ENCODE peak calls at places on chromosomes 16 and 17, in seven cellular contexts. One of them, this sample, is unnamed. For H3K4me1, the result is how much of the 10 kb centered on the place peaks cover.

GRCh38 chr17:75719732-75720131 is 1.5 kb upstream of the ITGB4 start:
- DNase-seq in GM23338: no peak
- DNase-seq in stomach: no peak
- DNase-seq in heart right ventricle: no peak
- DNase-seq in IMR-90: no peak
- DNase-seq in CD8-positive, alpha-beta T cell: no peak
- DNase-seq in A549: no peak
- DNase-seq in this sample: no peak

GRCh38 chr16:85699628-85700027 is 10.9 kb upstream of the GINS2 start:
- DNase-seq in GM23338: no peak
- DNase-seq in stomach: no peak
- DNase-seq in heart right ventricle: no peak
- DNase-seq in IMR-90: peak
- DNase-seq in CD8-positive, alpha-beta T cell: no peak
- DNase-seq in A549: no peak
- DNase-seq in this sample: no peak

GRCh38 chr16:80466024-80466986 is 74.5 kb upstream of the DYNLRB2 start:
- DNase-seq in GM23338: peak
- DNase-seq in stomach: peak
- DNase-seq in heart right ventricle: peak
- DNase-seq in IMR-90: peak
- DNase-seq in CD8-positive, alpha-beta T cell: peak
- DNase-seq in A549: peak
- DNase-seq in this sample: peak

GRCh38 chr17:46947236-46947635 is 24.3 kb downstream of the GOSR2 start:
- DNase-seq in GM23338: no peak
- DNase-seq in stomach: no peak
- DNase-seq in heart right ventricle: no peak
- DNase-seq in IMR-90: no peak
- DNase-seq in CD8-positive, alpha-beta T cell: no peak
- DNase-seq in A549: no peak
- DNase-seq in this sample: no peak

GRCh38 chr16:86787538-86787937 is 209.2 kb downstream of the FOXL1 start:
- DNase-seq in GM23338: no peak
- DNase-seq in stomach: no peak
- DNase-seq in heart right ventricle: no peak
- DNase-seq in IMR-90: no peak
- DNase-seq in CD8-positive, alpha-beta T cell: no peak
- DNase-seq in A549: no peak
- DNase-seq in this sample: no peak

GRCh38 chr17:7676533-7676932 is 10.8 kb downstream of the TP53 start:
- DNase-seq in GM23338: peak
- DNase-seq in stomach: no peak
- DNase-seq in heart right ventricle: no peak
- DNase-seq in IMR-90: no peak
- DNase-seq in CD8-positive, alpha-beta T cell: no peak
- DNase-seq in A549: no peak
- DNase-seq in this sample: no peak

GRCh38 chr16:69872888-69873287 is 78.2 kb upstream of the CLEC18A start:
- DNase-seq in GM23338: no peak
- DNase-seq in stomach: no peak
- DNase-seq in heart right ventricle: no peak
- DNase-seq in IMR-90: no peak
- DNase-seq in CD8-positive, alpha-beta T cell: no peak
- DNase-seq in A549: no peak
- DNase-seq in this sample: no peak

GRCh38 chr17:73956595-73957465 is 246.6 kb upstream of the RPL38 start:
- DNase-seq in GM23338: peak
- DNase-seq in stomach: peak
- DNase-seq in heart right ventricle: peak
- DNase-seq in IMR-90: no peak
- DNase-seq in CD8-positive, alpha-beta T cell: peak
- DNase-seq in A549: peak
- DNase-seq in this sample: no peak

GRCh38 chr17:69235338-69236058 is 6.9 kb upstream of the ABCA10 start:
- DNase-seq in GM23338: peak
- DNase-seq in stomach: peak
- DNase-seq in heart right ventricle: peak
- DNase-seq in IMR-90: peak
- DNase-seq in CD8-positive, alpha-beta T cell: peak
- DNase-seq in A549: peak
- DNase-seq in this sample: peak

GRCh38 chr17:27918498-27918897 is 25.3 kb upstream of the LYRM9 start:
- DNase-seq in GM23338: no peak
- DNase-seq in stomach: no peak
- DNase-seq in heart right ventricle: no peak
- DNase-seq in IMR-90: no peak
- DNase-seq in CD8-positive, alpha-beta T cell: no peak
- DNase-seq in A549: no peak
- DNase-seq in this sample: no peak

GRCh38 chr17:59763861-59764260 is 56.4 kb downstream of the VMP1 start:
- DNase-seq in GM23338: no peak
- DNase-seq in stomach: no peak
- DNase-seq in heart right ventricle: no peak
- DNase-seq in IMR-90: peak
- DNase-seq in CD8-positive, alpha-beta T cell: no peak
- DNase-seq in A549: no peak
- DNase-seq in this sample: no peak

GRCh38 chr17:61611323-61611722 is 20.3 kb upstream of the NACA2 start:
- DNase-seq in GM23338: no peak
- DNase-seq in stomach: no peak
- DNase-seq in heart right ventricle: no peak
- DNase-seq in IMR-90: no peak
- DNase-seq in CD8-positive, alpha-beta T cell: no peak
- DNase-seq in A549: no peak
- DNase-seq in this sample: no peak

GRCh38 chr16:31471875-31472558 is at the start of gene TGFB1I1:
- DNase-seq in GM23338: peak
- DNase-seq in stomach: no peak
- DNase-seq in heart right ventricle: peak
- DNase-seq in IMR-90: peak
- DNase-seq in CD8-positive, alpha-beta T cell: no peak
- DNase-seq in A549: peak
- DNase-seq in this sample: no peak

GRCh38 chr17:77613181-77613580 is 345.3 kb upstream of the TNRC6C start:
- DNase-seq in GM23338: no peak
- DNase-seq in stomach: no peak
- DNase-seq in heart right ventricle: no peak
- DNase-seq in IMR-90: no peak
- DNase-seq in CD8-positive, alpha-beta T cell: no peak
- DNase-seq in A549: no peak
- DNase-seq in this sample: no peak

GRCh38 chr16:20799599-20799998 is 6.7 kb downstream of the ERI2 start:
- DNase-seq in GM23338: peak
- DNase-seq in stomach: no peak
- DNase-seq in heart right ventricle: no peak
- DNase-seq in IMR-90: peak
- DNase-seq in CD8-positive, alpha-beta T cell: no peak
- DNase-seq in A549: no peak
- DNase-seq in this sample: no peak

DNA sequence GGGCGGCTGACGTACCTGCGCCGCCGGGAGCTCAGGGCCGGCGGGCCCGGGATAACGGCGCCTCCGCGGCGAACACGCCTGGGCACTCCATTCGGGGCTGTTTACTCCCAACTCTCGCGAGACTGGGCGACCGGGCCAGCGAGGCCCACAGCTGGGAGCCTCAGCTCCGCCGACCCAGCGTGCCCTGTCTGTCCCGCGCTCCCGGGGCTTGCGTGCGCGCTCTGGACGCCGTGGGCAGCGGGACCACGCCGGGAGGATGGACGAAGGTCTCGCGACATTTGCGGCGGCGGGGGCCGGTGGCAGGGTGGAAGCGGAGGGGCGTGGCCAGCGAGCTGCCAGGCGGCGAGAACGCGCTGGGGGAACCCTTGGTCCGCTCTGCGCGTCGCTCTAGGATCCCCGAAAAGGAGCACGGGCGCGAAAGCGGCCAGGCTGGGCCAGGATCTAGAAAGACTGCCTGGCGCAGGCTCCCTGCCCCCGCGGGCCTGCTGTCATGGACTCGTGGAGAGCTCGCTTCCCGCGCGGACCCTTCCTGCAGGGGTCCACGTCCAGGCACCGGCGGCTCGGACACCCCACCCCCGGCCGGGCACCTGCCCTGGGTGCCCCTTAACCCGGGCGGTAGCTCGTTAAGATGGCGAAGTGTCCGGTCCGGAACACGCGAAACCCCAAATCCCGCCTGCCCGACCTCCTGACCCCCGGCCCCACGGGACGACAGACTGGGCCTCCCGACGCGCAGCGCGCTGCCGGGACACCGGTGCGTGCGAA is at the start of gene MBTPS1:
- DNase-seq in GM23338: peak
- DNase-seq in stomach: peak
- DNase-seq in heart right ventricle: peak
- DNase-seq in IMR-90: peak
- DNase-seq in CD8-positive, alpha-beta T cell: peak
- DNase-seq in A549: peak
- DNase-seq in this sample: peak
- H3K27ac ChIP-seq in GM23338: peak
- H3K27ac ChIP-seq in stomach: peak
- H3K27ac ChIP-seq in heart right ventricle: peak
- H3K27ac ChIP-seq in IMR-90: peak
- H3K27ac ChIP-seq in CD8-positive, alpha-beta T cell: peak
- H3K27ac ChIP-seq in A549: peak
- H3K27ac ChIP-seq in this sample: peak

GRCh38 chr16:74592847-74593246 is 14.1 kb downstream of the GLG1 start:
- DNase-seq in GM23338: no peak
- DNase-seq in stomach: no peak
- DNase-seq in heart right ventricle: no peak
- DNase-seq in IMR-90: no peak
- DNase-seq in CD8-positive, alpha-beta T cell: no peak
- DNase-seq in A549: no peak
- DNase-seq in this sample: no peak
- H3K4me1 ChIP-seq in GM23338: under half
- H3K4me1 ChIP-seq in stomach: under half
- H3K4me1 ChIP-seq in heart right ventricle: under half
- H3K4me1 ChIP-seq in IMR-90: under half
- H3K4me1 ChIP-seq in CD8-positive, alpha-beta T cell: under half
- H3K4me1 ChIP-seq in A549: under half
- H3K4me1 ChIP-seq in this sample: under half

DNA sequence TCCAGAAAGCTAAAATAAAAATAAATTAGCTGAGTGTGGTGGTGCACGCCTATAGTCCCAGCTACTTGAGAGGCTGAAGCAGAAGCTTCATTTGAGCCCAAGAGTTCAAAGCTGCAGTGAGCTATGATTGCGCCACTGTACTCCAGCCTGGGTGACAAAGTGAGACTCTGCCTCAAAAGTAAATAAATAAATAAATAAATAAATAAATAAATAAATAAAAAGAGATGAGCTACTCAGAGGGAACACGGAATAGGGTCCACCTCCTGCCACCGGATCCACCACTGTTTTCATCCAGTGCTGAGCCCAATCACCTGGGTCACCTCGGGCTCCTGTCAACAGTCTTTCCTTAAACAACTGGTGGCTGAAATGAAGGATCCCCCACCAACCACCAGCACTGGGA is 6.7 kb upstream of the DPEP3 start:
- DNase-seq in GM23338: no peak
- DNase-seq in stomach: no peak
- DNase-seq in heart right ventricle: no peak
- DNase-seq in IMR-90: no peak
- DNase-seq in CD8-positive, alpha-beta T cell: no peak
- DNase-seq in A549: no peak
- DNase-seq in this sample: no peak
- H3K27ac ChIP-seq in GM23338: no peak
- H3K27ac ChIP-seq in stomach: no peak
- H3K27ac ChIP-seq in heart right ventricle: peak
- H3K27ac ChIP-seq in IMR-90: no peak
- H3K27ac ChIP-seq in CD8-positive, alpha-beta T cell: no peak
- H3K27ac ChIP-seq in A549: no peak
- H3K27ac ChIP-seq in this sample: no peak

DNA sequence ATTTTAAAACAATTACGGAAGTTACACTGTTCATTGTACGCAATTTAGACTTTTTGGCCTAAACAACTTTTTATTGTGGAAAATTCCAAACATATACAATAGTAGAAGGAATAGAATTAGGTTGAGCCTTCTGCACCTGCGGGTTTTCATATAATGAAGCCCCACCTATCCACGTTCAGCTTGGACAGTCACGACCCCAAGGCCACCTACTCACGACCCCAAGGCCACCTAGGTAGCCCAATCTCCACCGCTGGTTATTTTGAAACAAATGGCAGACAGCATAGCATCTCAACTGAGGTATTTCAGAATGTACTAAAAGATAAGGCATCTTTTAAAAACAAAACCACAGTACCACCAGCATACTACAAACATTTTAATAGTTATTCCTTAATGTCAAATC is 631 bp downstream of the NLRC5 start:
- DNase-seq in GM23338: no peak
- DNase-seq in stomach: no peak
- DNase-seq in heart right ventricle: no peak
- DNase-seq in IMR-90: no peak
- DNase-seq in CD8-positive, alpha-beta T cell: no peak
- DNase-seq in A549: no peak
- DNase-seq in this sample: no peak
- H3K4me1 ChIP-seq in GM23338: under half
- H3K4me1 ChIP-seq in stomach: under half
- H3K4me1 ChIP-seq in heart right ventricle: under half
- H3K4me1 ChIP-seq in IMR-90: under half
- H3K4me1 ChIP-seq in CD8-positive, alpha-beta T cell: half or more
- H3K4me1 ChIP-seq in A549: under half
- H3K4me1 ChIP-seq in this sample: half or more